ENCODE peak calls at places on chromosomes 11 and 22, in six cellular contexts. B is stomach, C is tibial nerve, L is suprapubic skin, U is H1, K is ovary. Y is an unnamed sample. For H3K36me3, the result is how much of the 10 kb centered on the place peaks cover.

GRCh38 chr22:31300896-31301295 is 8.6 kb upstream of the PIK3IP1 start:
- DNase-seq in B (no peak), C (no peak), L (no peak), U (no peak), K (no peak), Y (no peak)

GRCh38 chr11:27485930-27486773 is 13.6 kb upstream of the LGR4 start:
- DNase-seq in B (no peak), C (peak), L (no peak), U (no peak), K (no peak), Y (no peak)

GRCh38 chr11:95108159-95108611 is 18.5 kb downstream of the ENDOD1 start:
- DNase-seq in B (peak), C (peak), L (no peak), U (no peak), K (no peak), Y (peak)

GRCh38 chr11:44634401-44635281 is 69.2 kb downstream of the CD82 start:
- DNase-seq in B (peak), C (no peak), L (peak), U (no peak), K (peak), Y (peak)

GRCh38 chr22:19517171-19517500 is 7.1 kb downstream of the CLDN5 start:
- DNase-seq in B (no peak), C (no peak), L (no peak), U (no peak), K (no peak), Y (no peak)

GRCh38 chr22:48884786-48885185 is 942.9 kb downstream of the BRD1 start:
- DNase-seq in B (no peak), C (no peak), L (peak), U (no peak), K (no peak), Y (no peak)

GRCh38 chr11:73991471-73992006 is 8.9 kb upstream of the UCP2 start:
- DNase-seq in B (no peak), C (no peak), L (no peak), U (no peak), K (no peak), Y (no peak)

GRCh38 chr11:47378011-47378835 is at the start of gene SPI1:
- DNase-seq in B (peak), C (peak), L (no peak), U (no peak), K (no peak), Y (peak)

GRCh38 chr11:58621586-58622262 is 741 bp upstream of the CNTF start:
- DNase-seq in B (no peak), C (no peak), L (no peak), U (no peak), K (no peak), Y (no peak)

GRCh38 chr11:36478700-36479329 is 31.3 kb downstream of the TRAF6 start:
- DNase-seq in B (no peak), C (peak), L (no peak), U (no peak), K (no peak), Y (peak)

GRCh38 chr11:30244255-30244654 is 13.4 kb downstream of the FSHB start:
- DNase-seq in B (no peak), C (no peak), L (no peak), U (no peak), K (no peak), Y (no peak)

GRCh38 chr22:46323126-46323525 is 12.4 kb upstream of the TRMU start:
- DNase-seq in B (no peak), C (no peak), L (no peak), U (no peak), K (no peak), Y (no peak)

GRCh38 chr11:102256251-102256650 is 61.0 kb upstream of the BIRC3 start:
- DNase-seq in B (no peak), C (no peak), L (no peak), U (no peak), K (no peak), Y (no peak)

GRCh38 chr11:40186401-40187091 is 1272.9 kb downstream of the LRRC4C start:
- DNase-seq in B (no peak), C (no peak), L (no peak), U (no peak), K (no peak), Y (no peak)

GRCh38 chr11:83002047-83002446 is 69.7 kb downstream of the RAB30 start:
- DNase-seq in B (no peak), C (no peak), L (no peak), U (no peak), K (no peak), Y (no peak)

GRCh38 chr11:124900464-124900863 is 2.8 kb upstream of the ROBO4 start:
- DNase-seq in B (no peak), C (peak), L (no peak), U (no peak), K (peak), Y (no peak)

GRCh38 chr22:20093437-20093836 is 13.4 kb downstream of the DGCR8 start:
- DNase-seq in B (peak), C (no peak), L (no peak), U (no peak), K (no peak), Y (no peak)

GRCh38 chr11:134751161-134751560 is 339.1 kb upstream of the B3GAT1 start:
- DNase-seq in B (no peak), C (no peak), L (no peak), U (no peak), K (no peak), Y (no peak)

GRCh38 chr22:30251661-30252226 is 5.2 kb upstream of the LIF start:
- DNase-seq in B (no peak), C (no peak), L (no peak), U (no peak), K (no peak), Y (no peak)

GRCh38 chr22:34851918-34852662 is 213.9 kb upstream of the ISX start:
- DNase-seq in B (no peak), C (no peak), L (no peak), U (no peak), K (no peak), Y (no peak)

GRCh38 chr22:19471572-19471971 is 7.4 kb downstream of the UFD1 start:
- DNase-seq in B (no peak), C (no peak), L (no peak), U (no peak), K (no peak), Y (no peak)

GRCh38 chr11:103183981-103184592 is 74.9 kb downstream of the DYNC2H1 start:
- DNase-seq in B (no peak), C (no peak), L (no peak), U (no peak), K (no peak), Y (no peak)

GRCh38 chr11:120540744-120541143 is 29.2 kb downstream of the GRIK4 start:
- DNase-seq in B (no peak), C (no peak), L (no peak), U (no peak), K (no peak), Y (no peak)

GRCh38 chr22:46538816-46539163 is 1.4 kb upstream of the CELSR1 start:
- DNase-seq in B (no peak), C (no peak), L (no peak), U (no peak), K (no peak), Y (no peak)

GRCh38 chr11:88594274-88594950 is 256.9 kb upstream of the CTSC start:
- DNase-seq in B (no peak), C (no peak), L (no peak), U (no peak), K (no peak), Y (no peak)

GRCh38 chr11:28632338-28632737 is 524.1 kb downstream of the METTL15 start:
- DNase-seq in B (no peak), C (no peak), L (no peak), U (no peak), K (no peak), Y (no peak)

GRCh38 chr22:32545801-32546200 is 71.2 kb downstream of the FBXO7 start:
- DNase-seq in B (no peak), C (no peak), L (peak), U (no peak), K (no peak), Y (no peak)

GRCh38 chr11:117769530-117769929 is 27.5 kb downstream of the DSCAML1 start:
- DNase-seq in B (no peak), C (no peak), L (no peak), U (no peak), K (no peak), Y (no peak)

GRCh38 chr22:36922097-36922608 is 8.7 kb downstream of the CSF2RB start:
- DNase-seq in B (no peak), C (no peak), L (no peak), U (no peak), K (no peak), Y (no peak)

GRCh38 chr11:130467116-130467990 is 18.9 kb downstream of the ADAMTS15 start:
- DNase-seq in B (no peak), C (no peak), L (no peak), U (no peak), K (no peak), Y (no peak)
- H3K36me3 ChIP-seq in B (half or more), C (under half), L (under half), U (under half), K (under half), Y (under half)

GRCh38 chr11:75768112-75768908 is at the start of gene DGAT2:
- DNase-seq in B (peak), C (peak), L (peak), U (peak), K (peak), Y (peak)
- TF ChIP-seq EP300 in B (no peak), C (no peak), L (no peak), U (peak), K (no peak), Y (no peak)

GRCh38 chr11:67998150-67999045 is 5.5 kb downstream of the UNC93B1 start:
- DNase-seq in B (no peak), C (no peak), L (no peak), U (no peak), K (peak), Y (peak)

GRCh38 chr11:67997460-67997921 is 6.4 kb downstream of the UNC93B1 start:
- DNase-seq in B (no peak), C (no peak), L (no peak), U (no peak), K (peak), Y (no peak)

GRCh38 chr11:67996051-67996450 is 7.8 kb downstream of the UNC93B1 start:
- DNase-seq in B (no peak), C (no peak), L (no peak), U (no peak), K (no peak), Y (no peak)

GRCh38 chr11:67999201-67999629 is 4.7 kb downstream of the UNC93B1 start:
- DNase-seq in B (no peak), C (no peak), L (no peak), U (no peak), K (no peak), Y (no peak)

DNA sequence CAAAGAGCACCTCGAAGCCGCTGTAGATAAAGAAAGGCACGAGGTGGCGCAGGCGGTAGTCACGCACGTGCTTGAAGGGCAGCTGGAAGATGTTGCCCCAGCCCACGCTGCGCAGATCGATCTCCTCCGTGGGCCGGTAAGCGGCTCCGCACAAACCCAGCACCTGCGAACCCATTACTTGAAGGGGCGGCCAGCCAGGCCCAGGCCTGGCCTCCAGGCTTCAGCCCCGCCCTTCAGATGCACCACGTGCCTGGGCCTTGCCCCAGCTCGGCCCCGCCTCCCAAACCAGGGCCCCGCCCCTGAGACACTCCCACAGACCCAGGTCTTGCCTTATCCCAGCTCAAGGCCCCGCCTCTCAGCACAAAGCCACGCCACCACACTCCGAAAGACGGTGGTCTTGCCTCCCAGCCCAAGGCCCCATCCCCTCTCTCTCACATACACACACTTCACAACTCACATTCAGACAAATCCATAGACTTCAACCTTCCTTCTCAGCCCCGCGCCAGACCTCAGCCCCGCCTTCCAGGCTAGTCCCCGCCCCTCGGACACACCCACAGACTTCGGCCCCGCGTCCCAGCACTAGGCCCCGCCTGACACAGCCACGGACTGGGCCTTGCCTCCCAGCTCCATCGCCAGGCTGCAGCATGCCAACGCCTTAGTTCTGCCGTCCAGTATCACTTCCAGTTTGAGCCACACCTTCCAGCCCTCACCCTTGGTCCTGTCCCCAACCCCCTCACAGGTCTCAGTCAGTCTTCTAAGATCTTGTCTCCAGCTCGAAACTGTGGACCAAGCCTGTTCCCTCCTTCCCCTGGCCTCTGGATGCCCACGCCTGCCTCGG is 7.1 kb downstream of the UNC93B1 start:
- DNase-seq in B (peak), C (peak), L (peak), U (peak), K (peak), Y (peak)
- H3K27ac ChIP-seq in B (peak), C (no peak), L (no peak), U (no peak), K (no peak), Y (peak)

GRCh38 chr22:24541681-24542515 is 13.0 kb downstream of the GUCD1 start:
- DNase-seq in B (no peak), C (no peak), L (no peak), U (no peak), K (no peak), Y (no peak)
- H3K36me3 ChIP-seq in B (half or more), C (under half), L (half or more), U (under half), K (under half), Y (half or more)

DNA sequence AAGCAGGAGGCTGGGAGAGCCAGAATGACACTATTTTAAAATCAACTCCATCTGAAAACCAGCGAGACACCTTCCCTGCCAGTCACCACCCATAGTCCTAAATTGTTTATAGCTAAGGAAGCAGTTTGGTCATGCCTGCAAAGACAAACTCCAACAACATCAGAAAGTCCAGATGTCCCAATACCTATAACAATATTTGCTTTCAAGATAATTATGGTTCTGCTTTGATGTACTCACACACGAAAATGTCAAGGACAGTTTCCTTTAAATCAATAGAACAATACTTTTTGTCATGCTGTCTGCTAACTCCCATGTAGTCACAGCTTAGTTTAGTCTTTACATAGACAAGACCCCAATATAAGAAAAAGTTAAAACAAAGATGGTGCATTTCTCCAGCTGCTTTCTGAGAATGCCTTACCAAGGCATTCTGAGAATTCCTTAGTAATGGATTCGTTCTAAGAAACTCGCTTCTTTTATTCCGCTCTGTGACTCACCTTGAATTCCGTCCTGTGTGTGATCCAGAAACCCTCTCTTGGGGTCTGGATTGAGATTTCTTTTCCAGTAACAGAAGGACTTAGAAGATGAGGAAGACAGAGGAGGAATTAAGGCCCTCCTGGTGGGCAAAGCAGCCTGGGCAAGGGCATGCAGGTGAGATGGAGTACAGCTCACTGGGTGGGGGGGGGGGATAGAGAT is 9.6 kb upstream of the SCGB2A2 start:
- DNase-seq in B (no peak), C (no peak), L (no peak), U (no peak), K (no peak), Y (no peak)
- TF ChIP-seq EP300 in B (no peak), C (no peak), L (no peak), U (no peak), K (no peak), Y (no peak)

DNA sequence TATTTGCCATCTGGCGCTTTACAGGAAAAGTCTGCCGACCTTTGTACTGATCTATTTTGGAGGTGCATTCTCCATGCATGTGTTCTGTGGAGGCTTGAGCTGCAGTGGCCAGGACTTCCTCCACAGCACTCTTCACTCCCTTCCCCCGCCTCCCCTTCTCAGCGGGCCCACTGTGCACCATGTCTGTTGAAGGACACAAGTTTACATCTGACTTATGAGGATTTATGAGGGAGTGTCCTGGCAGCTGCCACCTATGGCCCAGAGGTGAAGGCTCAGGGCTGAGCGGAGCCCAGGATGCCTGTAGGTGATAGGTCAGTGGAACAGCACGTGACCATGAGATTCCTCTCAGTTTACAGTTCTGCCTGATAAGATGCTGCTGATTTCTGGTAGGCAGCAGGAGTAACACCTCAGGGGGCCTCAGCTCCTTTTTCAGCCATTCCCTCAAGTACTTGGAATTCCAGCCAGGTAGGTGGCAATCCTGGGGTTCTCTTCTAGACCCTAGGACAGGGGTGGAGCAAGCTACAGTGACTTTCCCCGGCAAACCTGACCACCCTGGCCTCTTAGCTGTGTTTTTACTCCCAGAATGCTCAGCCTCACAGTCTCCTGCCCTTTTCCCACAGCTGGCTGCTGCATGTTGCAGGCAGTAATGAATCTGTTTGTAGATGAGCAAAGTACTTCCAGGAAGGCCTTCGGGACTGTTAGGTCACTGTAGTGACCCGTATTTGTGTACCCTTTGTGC is 59.9 kb downstream of the PPFIBP2 start:
- DNase-seq in B (peak), C (no peak), L (no peak), U (no peak), K (no peak), Y (peak)
- H3K27ac ChIP-seq in B (peak), C (no peak), L (no peak), U (peak), K (no peak), Y (peak)

Y was measured in transverse colon.